ENCODE peak calls at places on chromosomes 1 and 21, in four cellular contexts. One of them, this sample, is unnamed.

GRCh38 chr1:61397495-61397894 is 315.1 kb downstream of the NFIA start:
- DNase-seq in K562: no peak
- DNase-seq in A549: no peak
- DNase-seq in IMR-90: no peak
- DNase-seq in this sample: no peak

GRCh38 chr1:44587796-44588460 is 86.4 kb downstream of the TMEM53 start:
- DNase-seq in K562: peak
- DNase-seq in IMR-90: no peak
- DNase-seq in A549: no peak
- DNase-seq in this sample: no peak

GRCh38 chr1:231376101-231376500 is 38.0 kb downstream of the SPRTN start:
- DNase-seq in K562: no peak
- DNase-seq in IMR-90: peak
- DNase-seq in A549: no peak
- DNase-seq in this sample: no peak

GRCh38 chr1:64235910-64236309 is 32.5 kb downstream of the UBE2U start:
- DNase-seq in K562: no peak
- DNase-seq in IMR-90: no peak
- DNase-seq in A549: no peak
- DNase-seq in this sample: no peak

GRCh38 chr21:22374218-22374969 is 1376.2 kb downstream of the NCAM2 start:
- DNase-seq in IMR-90: no peak
- DNase-seq in A549: no peak
- DNase-seq in K562: no peak
- DNase-seq in this sample: no peak

GRCh38 chr1:25720624-25721023 is 79.4 kb upstream of the SELENON start:
- DNase-seq in K562: no peak
- DNase-seq in IMR-90: peak
- DNase-seq in A549: no peak
- DNase-seq in this sample: no peak

GRCh38 chr1:96979287-96979686 is 257.7 kb downstream of the PTBP2 start:
- DNase-seq in IMR-90: peak
- DNase-seq in A549: no peak
- DNase-seq in K562: no peak
- DNase-seq in this sample: no peak

GRCh38 chr1:175717610-175718195 is 25.7 kb downstream of the TNR start:
- DNase-seq in IMR-90: no peak
- DNase-seq in K562: no peak
- DNase-seq in A549: no peak
- DNase-seq in this sample: no peak

GRCh38 chr1:23558872-23559135 is 497 bp downstream of the ID3 start:
- DNase-seq in IMR-90: no peak
- DNase-seq in K562: no peak
- DNase-seq in A549: no peak
- DNase-seq in this sample: no peak

GRCh38 chr1:10693497-10694273 is 102.8 kb downstream of the CASZ1 start:
- DNase-seq in IMR-90: no peak
- DNase-seq in A549: peak
- DNase-seq in K562: peak
- DNase-seq in this sample: no peak

GRCh38 chr1:14627608-14628489 is 29.4 kb downstream of the KAZN start:
- DNase-seq in IMR-90: no peak
- DNase-seq in A549: no peak
- DNase-seq in K562: no peak
- DNase-seq in this sample: no peak

GRCh38 chr1:151513626-151514101 is 2.5 kb downstream of the CGN start:
- DNase-seq in IMR-90: peak
- DNase-seq in A549: no peak
- DNase-seq in K562: no peak
- DNase-seq in this sample: no peak

GRCh38 chr1:56502700-56503245 is 76.6 kb downstream of the PLPP3 start:
- DNase-seq in A549: no peak
- DNase-seq in K562: peak
- DNase-seq in IMR-90: peak
- DNase-seq in this sample: no peak

GRCh38 chr1:58447891-58448290 is 98.6 kb downstream of the OMA1 start:
- DNase-seq in IMR-90: no peak
- DNase-seq in K562: no peak
- DNase-seq in A549: no peak
- DNase-seq in this sample: no peak

GRCh38 chr1:64186138-64186897 is 17.1 kb upstream of the UBE2U start:
- DNase-seq in A549: no peak
- DNase-seq in K562: no peak
- DNase-seq in IMR-90: no peak
- DNase-seq in this sample: no peak

GRCh38 chr1:246742396-246742795 is 18.2 kb downstream of the SCCPDH start:
- DNase-seq in IMR-90: no peak
- DNase-seq in A549: no peak
- DNase-seq in K562: no peak
- DNase-seq in this sample: no peak

GRCh38 chr1:61612600-61612999 is 112.3 kb downstream of the TM2D1 start:
- DNase-seq in A549: no peak
- DNase-seq in K562: no peak
- DNase-seq in IMR-90: no peak
- DNase-seq in this sample: no peak

GRCh38 chr1:48526045-48526714 is 54.2 kb upstream of the SPATA6 start:
- DNase-seq in K562: no peak
- DNase-seq in IMR-90: peak
- DNase-seq in A549: no peak
- DNase-seq in this sample: no peak

GRCh38 chr1:19644761-19645543 is 841 bp downstream of the NBL1 start:
- DNase-seq in A549: no peak
- DNase-seq in K562: no peak
- DNase-seq in IMR-90: no peak
- DNase-seq in this sample: no peak

GRCh38 chr1:41329662-41330587 is 31.3 kb upstream of the FOXO6 start:
- DNase-seq in IMR-90: no peak
- DNase-seq in K562: no peak
- DNase-seq in A549: no peak
- DNase-seq in this sample: no peak

GRCh38 chr1:58331156-58331555 is 215.4 kb downstream of the OMA1 start:
- DNase-seq in K562: no peak
- DNase-seq in A549: no peak
- DNase-seq in IMR-90: no peak
- DNase-seq in this sample: no peak

GRCh38 chr1:29517251-29518080 is 281.1 kb downstream of the PTPRU start:
- DNase-seq in A549: no peak
- DNase-seq in IMR-90: no peak
- DNase-seq in K562: no peak
- DNase-seq in this sample: no peak

GRCh38 chr1:2555634-2556276 is 416 bp upstream of the TNFRSF14 start:
- DNase-seq in A549: no peak
- DNase-seq in IMR-90: no peak
- DNase-seq in K562: no peak
- DNase-seq in this sample: no peak

GRCh38 chr1:47688631-47689296 is 250.9 kb downstream of the FOXD2 start:
- DNase-seq in IMR-90: no peak
- DNase-seq in K562: no peak
- DNase-seq in A549: no peak
- DNase-seq in this sample: no peak

GRCh38 chr1:85320371-85321131 is 44.1 kb upstream of the BCL10 start:
- DNase-seq in A549: no peak
- DNase-seq in IMR-90: peak
- DNase-seq in K562: no peak
- DNase-seq in this sample: no peak
- TF ChIP-seq ELK1 in A549: no peak
- TF ChIP-seq ELK1 in IMR-90: no peak
- TF ChIP-seq ELK1 in K562: no peak
- TF ChIP-seq ELK1 in this sample: no peak

GRCh38 chr1:223684488-223684792 is 18.9 kb upstream of the CAPN8 start:
- DNase-seq in A549: no peak
- DNase-seq in IMR-90: no peak
- DNase-seq in K562: no peak
- DNase-seq in this sample: no peak

GRCh38 chr1:223678841-223679240 is 13.3 kb upstream of the CAPN8 start:
- DNase-seq in K562: peak
- DNase-seq in IMR-90: no peak
- DNase-seq in A549: no peak
- DNase-seq in this sample: no peak

GRCh38 chr1:223682502-223682901 is 17.0 kb upstream of the CAPN8 start:
- DNase-seq in A549: no peak
- DNase-seq in K562: no peak
- DNase-seq in IMR-90: no peak
- DNase-seq in this sample: no peak

GRCh38 chr1:223680188-223680587 is 14.7 kb upstream of the CAPN8 start:
- DNase-seq in A549: no peak
- DNase-seq in IMR-90: no peak
- DNase-seq in K562: no peak
- DNase-seq in this sample: no peak

GRCh38 chr1:223683586-223684487 is 18.3 kb upstream of the CAPN8 start:
- DNase-seq in IMR-90: peak
- DNase-seq in A549: no peak
- DNase-seq in K562: peak
- DNase-seq in this sample: no peak
- TF ChIP-seq RFX5 in IMR-90: no peak
- TF ChIP-seq RFX5 in A549: no peak
- TF ChIP-seq RFX5 in K562: no peak
- TF ChIP-seq RFX5 in this sample: no peak

DNA sequence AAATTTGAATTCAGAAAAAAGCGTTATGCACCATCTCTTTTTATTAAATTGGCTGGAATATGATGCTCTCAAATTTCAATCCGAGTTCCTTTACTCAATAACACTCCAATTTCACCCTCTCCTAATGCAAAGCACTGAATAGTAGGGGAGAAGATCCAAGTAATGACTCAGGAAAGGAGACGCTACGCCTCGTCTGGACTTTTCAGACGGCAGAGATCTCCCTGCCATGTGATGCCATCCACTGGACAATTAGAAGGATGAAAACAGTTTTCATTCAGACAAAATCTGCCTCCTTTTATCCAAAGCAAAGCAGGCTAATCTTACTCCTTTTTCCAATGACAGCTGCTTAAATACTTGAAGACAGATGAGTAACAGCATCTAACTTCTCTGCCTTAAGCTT is 242.4 kb upstream of the GREM2 start:
- DNase-seq in K562: no peak
- DNase-seq in A549: no peak
- DNase-seq in IMR-90: peak
- DNase-seq in this sample: no peak
- TF ChIP-seq ELK1 in K562: no peak
- TF ChIP-seq ELK1 in A549: no peak
- TF ChIP-seq ELK1 in IMR-90: no peak
- TF ChIP-seq ELK1 in this sample: no peak

GRCh38 chr1:198620951-198621824 is 17.7 kb upstream of the PTPRC start:
- DNase-seq in K562: no peak
- DNase-seq in A549: no peak
- DNase-seq in IMR-90: no peak
- DNase-seq in this sample: peak
- TF ChIP-seq RFX5 in K562: no peak
- TF ChIP-seq RFX5 in A549: no peak
- TF ChIP-seq RFX5 in IMR-90: no peak
- TF ChIP-seq RFX5 in this sample: no peak

DNA sequence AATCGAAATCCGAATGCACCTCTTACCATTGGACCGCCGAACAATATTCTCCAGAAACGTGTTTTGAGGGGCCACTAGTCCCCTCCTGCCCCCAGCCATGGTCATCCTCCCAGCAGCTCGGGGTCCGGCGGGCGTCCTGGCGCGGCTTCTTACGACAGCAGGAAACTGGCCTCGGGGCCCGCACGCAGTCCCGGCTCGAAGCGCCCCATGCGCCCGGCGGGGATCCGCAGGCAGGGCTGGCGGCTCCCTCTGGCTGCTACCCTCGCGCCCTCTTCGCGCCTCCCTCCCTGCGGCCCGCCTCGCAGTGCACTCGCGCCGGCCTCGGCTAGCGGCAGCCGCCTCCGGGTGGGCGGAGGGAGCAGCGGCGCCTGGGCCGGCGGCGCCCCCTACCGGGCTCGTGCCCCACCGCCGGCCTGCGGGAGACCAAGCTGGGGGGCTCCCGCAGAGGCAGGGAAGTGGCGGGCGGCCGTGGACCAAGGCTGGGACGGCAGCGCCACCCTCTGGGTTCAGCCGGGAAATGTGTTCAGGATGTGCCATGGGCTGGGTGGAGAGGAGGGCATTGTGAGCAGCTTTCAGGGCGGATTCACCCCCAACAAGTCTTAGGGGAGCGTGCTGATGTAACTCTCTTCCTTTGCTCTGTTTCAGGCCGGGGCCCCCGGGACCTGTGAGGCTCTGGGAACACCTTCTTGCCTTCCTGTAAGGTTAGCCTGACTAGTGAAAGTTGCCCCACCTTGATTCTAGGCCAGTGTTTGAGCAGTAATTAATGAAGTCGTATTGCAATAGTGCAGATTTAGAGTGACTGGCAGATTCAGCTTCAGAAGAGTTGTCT is at the start of gene KCNH1:
- DNase-seq in K562: peak
- DNase-seq in A549: peak
- DNase-seq in IMR-90: peak
- DNase-seq in this sample: peak
- TF ChIP-seq ELK1 in K562: no peak
- TF ChIP-seq ELK1 in A549: no peak
- TF ChIP-seq ELK1 in IMR-90: no peak
- TF ChIP-seq ELK1 in this sample: no peak

This sample was measured in GM12878.